ENCODE peak calls at places on chromosome 14, in ten cellular contexts. L, J, N, W, M, U, V, B, R and D are unnamed samples. For H3K4me1, the result is how much of the 10 kb centered on the place peaks cover.

GRCh38 chr14:22800356-22800755 is 14.9 kb downstream of the SLC7A7 start:
- DNase-seq in L (no peak), J (no peak), N (no peak), W (no peak), M (no peak), U (no peak), V (no peak), B (no peak), R (no peak), D (no peak)

GRCh38 chr14:22432348-22432976 is 156.6 kb downstream of the DAD1 start:
- DNase-seq in L (peak), J (peak), N (no peak), W (peak), M (no peak), U (peak), V (no peak), B (no peak), R (no peak), D (no peak)

GRCh38 chr14:92638904-92639303 is 109.5 kb downstream of the LGMN start:
- DNase-seq in L (no peak), J (no peak), N (no peak), W (no peak), M (no peak), U (no peak), V (no peak), B (no peak), R (no peak), D (no peak)

GRCh38 chr14:73755434-73756014 is 41.3 kb upstream of the PNMA1 start:
- DNase-seq in L (no peak), J (no peak), N (no peak), W (peak), M (no peak), U (no peak), V (no peak), B (peak), R (no peak), D (no peak)

GRCh38 chr14:74706101-74706500 is 6.8 kb downstream of the AREL1 start:
- DNase-seq in L (no peak), J (no peak), N (no peak), W (no peak), M (no peak), U (no peak), V (no peak), B (no peak), R (no peak), D (no peak)

GRCh38 chr14:31745741-31746140 is 184.5 kb downstream of the NUBPL start:
- DNase-seq in L (no peak), J (peak), N (no peak), W (no peak), M (no peak), U (no peak), V (no peak), B (no peak), R (peak), D (no peak)

GRCh38 chr14:59214702-59215302 is 26.3 kb downstream of the DAAM1 start:
- DNase-seq in L (no peak), J (no peak), N (no peak), W (no peak), M (no peak), U (no peak), V (no peak), B (no peak), R (no peak), D (no peak)

GRCh38 chr14:106083082-106083481 is 556.7 kb downstream of the TMEM121 start:
- DNase-seq in L (no peak), J (no peak), N (no peak), W (no peak), M (no peak), U (no peak), V (no peak), B (no peak), R (no peak), D (no peak)

GRCh38 chr14:54625158-54625557 is 58.2 kb downstream of the SAMD4A start:
- DNase-seq in L (no peak), J (no peak), N (no peak), W (peak), M (no peak), U (peak), V (no peak), B (no peak), R (peak), D (no peak)

GRCh38 chr14:68862954-68863594 is 70.2 kb upstream of the ZFP36L1 start:
- DNase-seq in L (peak), J (peak), N (peak), W (peak), M (peak), U (peak), V (peak), B (peak), R (peak), D (peak)

GRCh38 chr14:105294142-105294597 is 6.6 kb downstream of the BRF1 start:
- DNase-seq in L (no peak), J (no peak), N (no peak), W (peak), M (peak), U (peak), V (no peak), B (no peak), R (peak), D (peak)

GRCh38 chr14:23513466-23514008 is 38.0 kb downstream of the ZFHX2 start:
- DNase-seq in L (no peak), J (no peak), N (no peak), W (no peak), M (no peak), U (no peak), V (no peak), B (no peak), R (no peak), D (no peak)

GRCh38 chr14:76168531-76168930 is 16.8 kb downstream of the GPATCH2L start:
- DNase-seq in L (no peak), J (peak), N (no peak), W (peak), M (no peak), U (peak), V (no peak), B (no peak), R (no peak), D (no peak)

GRCh38 chr14:105876829-105877228 is 350.4 kb downstream of the TMEM121 start:
- DNase-seq in L (no peak), J (no peak), N (no peak), W (no peak), M (no peak), U (no peak), V (no peak), B (no peak), R (no peak), D (no peak)

GRCh38 chr14:57329833-57330232 is 60.6 kb upstream of the NAA30 start:
- DNase-seq in L (no peak), J (no peak), N (no peak), W (no peak), M (no peak), U (no peak), V (no peak), B (no peak), R (no peak), D (no peak)

GRCh38 chr14:61877050-61877390 is 114.8 kb downstream of the SNAPC1 start:
- DNase-seq in L (no peak), J (no peak), N (no peak), W (no peak), M (peak), U (no peak), V (no peak), B (no peak), R (no peak), D (no peak)

GRCh38 chr14:59576332-59577294 is at the start of gene CCDC175:
- DNase-seq in L (peak), J (peak), N (peak), W (peak), M (peak), U (peak), V (peak), B (peak), R (peak), D (peak)

GRCh38 chr14:55581011-55581806 is 1.2 kb downstream of the KTN1 start:
- DNase-seq in L (no peak), J (peak), N (peak), W (peak), M (peak), U (peak), V (no peak), B (peak), R (peak), D (no peak)

GRCh38 chr14:93929657-93930056 is 2.5 kb downstream of the FAM181A start:
- DNase-seq in L (no peak), J (no peak), N (no peak), W (no peak), M (no peak), U (no peak), V (no peak), B (no peak), R (no peak), D (no peak)

GRCh38 chr14:74507085-74507484 is 13.5 kb downstream of the ISCA2 start:
- DNase-seq in L (no peak), J (no peak), N (no peak), W (no peak), M (no peak), U (no peak), V (no peak), B (no peak), R (no peak), D (no peak)

GRCh38 chr14:90288646-90289355 is 32.4 kb downstream of the PSMC1 start:
- DNase-seq in L (no peak), J (no peak), N (no peak), W (no peak), M (no peak), U (no peak), V (no peak), B (no peak), R (no peak), D (no peak)

GRCh38 chr14:45970589-45970988 is 681.0 kb downstream of the RPL10L start:
- DNase-seq in L (no peak), J (no peak), N (no peak), W (no peak), M (no peak), U (no peak), V (no peak), B (no peak), R (no peak), D (no peak)

GRCh38 chr14:74504874-74505617 is 11.5 kb downstream of the ISCA2 start:
- DNase-seq in L (no peak), J (no peak), N (no peak), W (no peak), M (no peak), U (no peak), V (no peak), B (no peak), R (no peak), D (no peak)

GRCh38 chr14:68283378-68284123 is 464.0 kb downstream of the RAD51B start:
- DNase-seq in L (no peak), J (no peak), N (no peak), W (no peak), M (no peak), U (no peak), V (no peak), B (no peak), R (no peak), D (no peak)

GRCh38 chr14:69543341-69544249 is 31.1 kb downstream of the CCDC177 start:
- DNase-seq in L (peak), J (peak), N (peak), W (peak), M (no peak), U (peak), V (no peak), B (no peak), R (peak), D (peak)

GRCh38 chr14:76510255-76510654 is 134.3 kb downstream of the ESRRB start:
- DNase-seq in L (no peak), J (no peak), N (no peak), W (no peak), M (no peak), U (no peak), V (no peak), B (no peak), R (peak), D (no peak)

GRCh38 chr14:40909906-40910305 is 696.8 kb upstream of the LRFN5 start:
- DNase-seq in L (no peak), J (no peak), N (no peak), W (no peak), M (peak), U (no peak), V (peak), B (no peak), R (peak), D (peak)

GRCh38 chr14:65373671-65374039 is 38.9 kb upstream of the FUT8 start:
- DNase-seq in L (no peak), J (no peak), N (no peak), W (peak), M (no peak), U (no peak), V (no peak), B (no peak), R (no peak), D (no peak)

GRCh38 chr14:79424462-79424861 is 786.8 kb downstream of the DIO2 start:
- DNase-seq in L (no peak), J (no peak), N (no peak), W (no peak), M (no peak), U (no peak), V (no peak), B (no peak), R (no peak), D (no peak)
- H3K4me2 ChIP-seq in L (no peak), J (no peak), N (no peak), W (no peak), M (no peak), U (no peak), V (no peak), B (no peak), R (no peak), D (no peak)

DNA sequence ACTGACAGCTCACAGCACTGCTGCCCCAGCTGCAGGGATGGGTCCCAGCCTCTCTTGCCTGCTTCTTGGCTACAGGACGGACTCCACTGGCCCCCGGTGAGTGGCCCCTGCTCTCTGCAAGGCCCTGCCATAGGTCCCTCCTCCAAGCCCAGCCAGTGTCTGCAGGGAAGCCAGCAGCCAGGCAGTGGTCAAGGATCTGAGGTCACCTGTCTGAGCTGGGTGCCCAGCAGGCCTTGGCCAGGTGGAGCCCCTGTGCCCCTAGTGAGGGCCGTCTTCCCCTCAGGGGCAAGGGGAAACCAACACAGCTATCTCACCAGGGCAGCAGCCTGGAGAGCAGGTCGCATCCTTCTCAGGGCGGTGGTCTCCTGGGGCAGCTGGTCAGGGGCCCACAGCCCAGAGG is 13.2 kb downstream of the XRCC3 start:
- DNase-seq in L (no peak), J (no peak), N (no peak), W (no peak), M (no peak), U (no peak), V (no peak), B (no peak), R (no peak), D (no peak)
- H3K4me1 ChIP-seq in L (under half), J (under half), N (under half), W (under half), M (under half), U (under half), V (under half), B (under half), R (under half), D (under half)

GRCh38 chr14:102145395-102145794 is 5.7 kb downstream of the WDR20 start:
- DNase-seq in L (no peak), J (no peak), N (no peak), W (no peak), M (no peak), U (no peak), V (no peak), B (no peak), R (no peak), D (no peak)
- H3K4me2 ChIP-seq in L (no peak), J (no peak), N (no peak), W (no peak), M (no peak), U (no peak), V (no peak), B (no peak), R (no peak), D (no peak)

GRCh38 chr14:24801024-24801423 is 167.0 kb upstream of the GZMB start:
- DNase-seq in L (no peak), J (no peak), N (no peak), W (no peak), M (no peak), U (no peak), V (no peak), B (no peak), R (no peak), D (no peak)

GRCh38 chr14:24803933-24804494 is 170.0 kb upstream of the GZMB start:
- DNase-seq in L (no peak), J (no peak), N (no peak), W (no peak), M (no peak), U (no peak), V (no peak), B (no peak), R (no peak), D (no peak)

GRCh38 chr14:24804813-24805212 is 170.8 kb upstream of the GZMB start:
- DNase-seq in L (no peak), J (no peak), N (no peak), W (peak), M (no peak), U (no peak), V (no peak), B (no peak), R (no peak), D (no peak)

GRCh38 chr14:24798911-24799310 is 164.9 kb upstream of the GZMB start:
- DNase-seq in L (no peak), J (no peak), N (no peak), W (no peak), M (no peak), U (no peak), V (no peak), B (no peak), R (peak), D (no peak)

GRCh38 chr14:24802236-24802635 is 168.2 kb upstream of the GZMB start:
- DNase-seq in L (no peak), J (no peak), N (peak), W (no peak), M (no peak), U (no peak), V (no peak), B (no peak), R (peak), D (peak)
- H3K4me1 ChIP-seq in L (under half), J (under half), N (under half), W (under half), M (under half), U (under half), V (under half), B (under half), R (under half), D (under half)

GRCh38 chr14:50825307-50825706 is 5.7 kb downstream of the NIN start:
- DNase-seq in L (no peak), J (no peak), N (no peak), W (no peak), M (no peak), U (no peak), V (no peak), B (no peak), R (no peak), D (no peak)
- H3K4me2 ChIP-seq in L (no peak), J (no peak), N (no peak), W (no peak), M (no peak), U (no peak), V (no peak), B (no peak), R (no peak), D (no peak)

DNA sequence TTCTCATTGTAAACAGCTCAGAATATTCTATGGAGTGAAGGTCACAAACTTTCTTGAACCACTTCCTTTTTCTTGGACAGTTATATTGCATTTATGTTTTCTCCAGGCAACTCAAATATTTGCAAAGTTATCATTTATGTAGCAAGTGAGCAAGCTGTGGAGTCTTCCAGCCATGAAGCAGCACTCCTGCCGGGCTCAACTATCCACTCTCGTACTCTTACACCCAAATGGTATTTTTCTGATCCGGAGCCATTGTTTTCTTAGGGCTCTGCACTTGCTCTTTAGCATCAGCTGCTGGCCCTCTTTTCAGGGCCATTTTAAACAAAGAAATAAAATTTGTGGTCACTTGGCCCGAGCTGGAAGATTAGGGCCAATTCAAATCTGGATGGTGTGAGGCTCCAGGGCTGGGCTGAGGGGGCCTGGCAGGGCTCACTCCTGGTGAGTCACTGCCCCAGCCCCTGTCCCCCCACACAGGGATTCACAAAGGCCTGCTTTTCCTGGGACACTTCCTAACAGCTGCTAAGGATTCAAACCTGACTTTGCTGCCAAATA is 19.7 kb downstream of the SYNE3 start:
- DNase-seq in L (no peak), J (no peak), N (no peak), W (no peak), M (no peak), U (peak), V (no peak), B (no peak), R (no peak), D (no peak)
- H3K4me1 ChIP-seq in L (under half), J (under half), N (under half), W (under half), M (under half), U (under half), V (under half), B (under half), R (under half), D (under half)

DNA sequence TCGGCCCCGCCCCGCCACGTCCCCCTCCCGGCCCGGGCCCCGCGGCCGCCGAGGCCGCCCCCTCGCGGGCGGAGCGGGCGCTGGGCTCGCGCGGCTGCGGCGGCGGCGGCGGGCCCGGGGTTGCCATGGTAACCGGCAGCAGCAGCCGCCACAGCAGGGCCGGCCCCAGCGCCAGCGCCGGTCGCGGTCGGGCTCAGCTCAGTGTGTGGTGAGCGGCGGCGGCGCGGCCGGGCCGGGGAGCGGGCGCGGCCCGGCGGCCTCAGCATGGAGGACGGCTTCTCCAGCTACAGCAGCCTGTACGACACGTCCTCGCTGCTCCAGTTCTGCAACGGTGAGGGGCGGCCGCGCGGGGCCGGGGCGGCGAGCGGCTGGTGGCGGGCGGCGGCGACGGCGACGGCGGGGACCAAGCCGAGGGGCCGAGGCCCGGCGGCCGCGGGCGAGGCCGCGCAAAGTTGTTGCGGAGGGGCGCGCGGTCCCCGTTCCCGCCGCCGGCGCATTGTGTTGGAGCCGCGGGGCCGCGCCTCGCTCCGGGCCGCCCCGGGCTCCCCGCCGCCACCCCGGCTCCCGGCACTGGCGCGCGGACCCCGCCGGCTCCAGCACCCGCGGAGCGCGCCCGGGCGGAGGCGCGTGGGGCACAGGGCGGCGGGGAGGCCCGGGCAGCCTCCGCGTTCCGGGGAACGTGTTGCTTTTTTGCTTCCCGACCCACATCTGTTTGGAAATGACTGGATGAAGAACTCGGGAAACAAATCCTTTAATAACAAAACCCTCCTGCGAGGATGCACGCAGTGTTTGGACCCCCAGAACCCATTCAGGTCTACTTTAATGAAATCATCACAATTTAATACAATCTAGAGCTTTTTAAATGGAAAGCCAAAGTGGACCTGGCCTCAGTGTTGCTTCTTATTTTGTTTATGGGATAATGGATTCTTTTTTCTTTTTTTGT is at the start of gene EML1:
- DNase-seq in L (peak), J (peak), N (peak), W (peak), M (peak), U (peak), V (peak), B (peak), R (peak), D (peak)
- H3K4me2 ChIP-seq in L (peak), J (peak), N (peak), W (peak), M (peak), U (peak), V (peak), B (no peak), R (peak), D (peak)